ENCODE peak calls at places on chromosomes 16 and 17, in nine cellular contexts. U is left colon; P is stimulated activated CD8-positive, alpha-beta memory T cell treated with anti-CD3 and anti-CD28 coated beads, Interleukin-7, amount 100 ng/mL, for 1 hour; S is fibroblast of the conjunctiva; D is NCI-H774; M is NCI-H1092 treated with DMSO at 0.1 percent for 48 hours; C is H54; V is RWPE1; B is retinal pigment epithelial cell. W is an unnamed sample.

GRCh38 chr17:33712120-33712519 is 419.0 kb upstream of the ASIC2 start:
- DNase-seq in S (no peak), C (no peak), P (no peak), M (no peak), B (no peak), U (no peak), V (no peak), D (no peak), W (no peak)

GRCh38 chr17:2697611-2698162 is 13.9 kb downstream of the CLUH start:
- DNase-seq in S (no peak), P (no peak), D (no peak), U (no peak), M (no peak), C (no peak), B (no peak), V (no peak), W (peak)

GRCh38 chr17:49455226-49455968 is 39.7 kb upstream of the NGFR start:
- DNase-seq in U (no peak), M (no peak), S (no peak), P (no peak), D (no peak), B (no peak), V (no peak), C (no peak), W (no peak)

GRCh38 chr17:27446569-27447301 is 9.5 kb upstream of the KSR1 start:
- DNase-seq in D (no peak), P (no peak), C (no peak), V (peak), U (no peak), M (no peak), B (peak), S (peak), W (no peak)

GRCh38 chr17:42132941-42133340 is 10.3 kb downstream of the HSPB9 start:
- DNase-seq in D (no peak), C (peak), S (no peak), B (peak), M (no peak), V (no peak), U (peak), P (no peak), W (no peak)

GRCh38 chr16:56354746-56355145 is 70.6 kb downstream of the AMFR start:
- DNase-seq in M (no peak), B (no peak), S (no peak), C (no peak), D (no peak), P (no peak), U (no peak), V (no peak), W (no peak)

GRCh38 chr16:84284168-84284722 is 10.4 kb upstream of the WFDC1 start:
- DNase-seq in P (no peak), M (no peak), D (no peak), S (peak), B (no peak), U (peak), V (peak), C (no peak), W (no peak)

GRCh38 chr16:27769561-27770222 is 219.7 kb downstream of the KATNIP start:
- DNase-seq in S (no peak), C (peak), V (peak), B (peak), M (no peak), D (no peak), P (no peak), U (no peak), W (no peak)

GRCh38 chr16:69397821-69398521 is 12.2 kb upstream of the TERF2 start:
- DNase-seq in P (no peak), S (peak), C (no peak), M (peak), B (no peak), D (no peak), U (no peak), V (peak), W (no peak)

GRCh38 chr16:85228970-85229430 is 116.7 kb upstream of the CIBAR2 start:
- DNase-seq in P (no peak), C (no peak), D (no peak), U (no peak), B (no peak), V (no peak), S (no peak), M (no peak), W (no peak)

W was measured in D721Med.